ENCODE peak calls at places on chromosomes 6 and 20, in five cellular contexts. D, X, T, V and U are unnamed samples. For H3K36me3, the result is how much of the 10 kb centered on the place peaks cover.

GRCh38 chr20:35279040-35279439 is 1.1 kb upstream of the MMP24OS start:
- DNase-seq in D (no peak), X (no peak), T (no peak), V (no peak), U (no peak)

GRCh38 chr6:66561479-66561878 is 854.5 kb upstream of the EYS start:
- DNase-seq in D (no peak), X (no peak), T (no peak), V (no peak), U (no peak)

GRCh38 chr6:86629123-86629522 is 308.2 kb upstream of the HTR1E start:
- DNase-seq in D (no peak), X (no peak), T (no peak), V (peak), U (no peak)

GRCh38 chr6:166277892-166278578 is 30.2 kb downstream of the PRR18 start:
- DNase-seq in D (no peak), X (no peak), T (no peak), V (no peak), U (no peak)

GRCh38 chr6:82030761-82031160 is 216.8 kb downstream of the IBTK start:
- DNase-seq in D (no peak), X (no peak), T (no peak), V (no peak), U (no peak)

GRCh38 chr6:1613631-1614447 is 4.1 kb downstream of the FOXC1 start:
- DNase-seq in D (no peak), X (no peak), T (peak), V (peak), U (no peak)

GRCh38 chr20:47605673-47606413 is 104.2 kb downstream of the NCOA3 start:
- DNase-seq in D (no peak), X (no peak), T (no peak), V (no peak), U (no peak)

GRCh38 chr6:80335061-80335660 is 228.7 kb downstream of the BCKDHB start:
- DNase-seq in D (no peak), X (no peak), T (no peak), V (no peak), U (no peak)

GRCh38 chr6:64428186-64428585 is 792.6 kb downstream of the PHF3 start:
- DNase-seq in D (no peak), X (no peak), T (no peak), V (no peak), U (no peak)

GRCh38 chr6:4603291-4603690 is 172.9 kb upstream of the CDYL start:
- DNase-seq in D (peak), X (peak), T (no peak), V (no peak), U (no peak)

GRCh38 chr6:151679081-151679480 is 128.4 kb upstream of the ESR1 start:
- DNase-seq in D (no peak), X (no peak), T (no peak), V (no peak), U (no peak)

DNA sequence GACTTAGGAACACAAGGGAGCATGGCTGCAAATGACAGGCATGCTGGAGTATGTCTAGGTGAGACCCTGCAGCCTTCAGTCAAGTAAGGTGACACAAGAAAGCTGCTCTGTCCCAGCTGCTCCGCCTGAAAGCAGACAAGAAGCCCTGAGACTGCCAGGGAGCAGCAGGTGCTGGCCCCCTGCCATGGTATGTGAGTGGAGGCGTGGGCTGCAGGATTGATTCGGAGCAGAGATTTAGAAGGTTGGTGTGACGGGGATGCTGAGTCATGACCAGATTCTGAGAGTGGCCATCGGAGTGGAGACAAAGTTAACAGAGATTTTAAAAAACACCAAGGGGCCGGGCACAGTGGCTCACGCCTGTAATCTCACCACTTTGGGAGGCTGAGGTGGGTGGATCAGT is 17.8 kb downstream of the LRP11 start:
- DNase-seq in D (no peak), X (peak), T (no peak), V (no peak), U (no peak)
- H3K27ac ChIP-seq in D (no peak), X (no peak), T (no peak), V (no peak), U (no peak)

GRCh38 chr6:34986845-34987246 is 97.8 kb downstream of the ANKS1A start:
- DNase-seq in D (peak), X (peak), T (peak), V (peak), U (peak)

GRCh38 chr6:34981951-34982350 is 92.9 kb downstream of the ANKS1A start:
- DNase-seq in D (no peak), X (no peak), T (no peak), V (no peak), U (no peak)

GRCh38 chr6:34984416-34984815 is 95.4 kb downstream of the ANKS1A start:
- DNase-seq in D (no peak), X (no peak), T (no peak), V (no peak), U (no peak)

GRCh38 chr6:34982424-34982852 is 93.4 kb downstream of the ANKS1A start:
- DNase-seq in D (no peak), X (no peak), T (peak), V (no peak), U (peak)

GRCh38 chr6:34985236-34985635 is 96.2 kb downstream of the ANKS1A start:
- DNase-seq in D (no peak), X (no peak), T (no peak), V (no peak), U (no peak)
- H3K36me3 ChIP-seq in D (under half), X (half or more), T (under half), V (under half), U (half or more)

GRCh38 chr20:43102394-43102793 is 87.3 kb downstream of the PTPRT start:
- DNase-seq in D (no peak), X (no peak), T (no peak), V (peak), U (peak)
- TF ChIP-seq CTCF in D (no peak), X (no peak), T (no peak), V (no peak), U (peak)

GRCh38 chr6:13398081-13398406 is 69.7 kb upstream of the TBC1D7 start:
- DNase-seq in D (no peak), X (no peak), T (no peak), V (no peak), U (no peak)

GRCh38 chr6:13400772-13401171 is 72.4 kb upstream of the TBC1D7 start:
- DNase-seq in D (no peak), X (no peak), T (no peak), V (no peak), U (no peak)

GRCh38 chr6:13396241-13396792 is 68.0 kb upstream of the TBC1D7 start:
- DNase-seq in D (no peak), X (no peak), T (no peak), V (no peak), U (peak)

GRCh38 chr6:13397359-13398080 is 69.2 kb upstream of the TBC1D7 start:
- DNase-seq in D (peak), X (no peak), T (no peak), V (no peak), U (no peak)

GRCh38 chr6:13398421-13398994 is 70.2 kb upstream of the TBC1D7 start:
- DNase-seq in D (no peak), X (no peak), T (no peak), V (peak), U (peak)
- H3K27ac ChIP-seq in D (peak), X (no peak), T (no peak), V (no peak), U (peak)

GRCh38 chr6:159061805-159062563 is 17.2 kb upstream of the TAGAP start:
- DNase-seq in D (no peak), X (no peak), T (no peak), V (no peak), U (no peak)
- H3K36me3 ChIP-seq in D (under half), X (under half), T (under half), V (under half), U (under half)